ENCODE peak calls at places on chromosomes 7 and 10, in six cellular contexts. One of them, this sample, is unnamed. For H3K4me1 and H3K36me3, the result is how much of the 10 kb centered on the place peaks cover.

GRCh38 chr7:141709749-141710148 is 1.6 kb downstream of the WEE2 start:
- DNase-seq in neural progenitor cell: no peak
- DNase-seq in esophagus squamous epithelium: no peak
- DNase-seq in ovary: no peak
- DNase-seq in osteoblast: no peak
- DNase-seq in sigmoid colon: no peak
- DNase-seq in this sample: no peak

GRCh38 chr10:7146189-7146588 is 264.6 kb downstream of the SFMBT2 start:
- DNase-seq in ovary: no peak
- DNase-seq in neural progenitor cell: no peak
- DNase-seq in osteoblast: no peak
- DNase-seq in esophagus squamous epithelium: no peak
- DNase-seq in sigmoid colon: no peak
- DNase-seq in this sample: no peak

GRCh38 chr10:43202224-43202656 is 64.0 kb downstream of the CSGALNACT2 start:
- DNase-seq in osteoblast: peak
- DNase-seq in sigmoid colon: peak
- DNase-seq in neural progenitor cell: peak
- DNase-seq in esophagus squamous epithelium: no peak
- DNase-seq in ovary: no peak
- DNase-seq in this sample: no peak

GRCh38 chr7:3722396-3722846 is 421.4 kb downstream of the SDK1 start:
- DNase-seq in osteoblast: no peak
- DNase-seq in ovary: no peak
- DNase-seq in sigmoid colon: no peak
- DNase-seq in esophagus squamous epithelium: no peak
- DNase-seq in neural progenitor cell: peak
- DNase-seq in this sample: peak

GRCh38 chr7:134353411-134353810 is 36.7 kb upstream of the SLC35B4 start:
- DNase-seq in esophagus squamous epithelium: no peak
- DNase-seq in sigmoid colon: no peak
- DNase-seq in neural progenitor cell: no peak
- DNase-seq in osteoblast: no peak
- DNase-seq in ovary: no peak
- DNase-seq in this sample: no peak

GRCh38 chr10:68784476-68784875 is 42.9 kb upstream of the STOX1 start:
- DNase-seq in esophagus squamous epithelium: no peak
- DNase-seq in neural progenitor cell: no peak
- DNase-seq in ovary: no peak
- DNase-seq in sigmoid colon: no peak
- DNase-seq in osteoblast: peak
- DNase-seq in this sample: no peak

GRCh38 chr7:27873981-27874957 is 134.3 kb downstream of the TAX1BP1 start:
- DNase-seq in esophagus squamous epithelium: no peak
- DNase-seq in ovary: peak
- DNase-seq in sigmoid colon: no peak
- DNase-seq in neural progenitor cell: no peak
- DNase-seq in osteoblast: peak
- DNase-seq in this sample: no peak

GRCh38 chr7:55036958-55037357 is 18.1 kb downstream of the EGFR start:
- DNase-seq in sigmoid colon: no peak
- DNase-seq in ovary: no peak
- DNase-seq in esophagus squamous epithelium: no peak
- DNase-seq in neural progenitor cell: no peak
- DNase-seq in osteoblast: no peak
- DNase-seq in this sample: no peak

GRCh38 chr10:129999140-129999539 is 35.1 kb upstream of the EBF3 start:
- DNase-seq in esophagus squamous epithelium: no peak
- DNase-seq in neural progenitor cell: no peak
- DNase-seq in ovary: no peak
- DNase-seq in sigmoid colon: no peak
- DNase-seq in osteoblast: no peak
- DNase-seq in this sample: no peak

GRCh38 chr10:101838416-101838970 is 5.1 kb downstream of the KCNIP2 start:
- DNase-seq in sigmoid colon: no peak
- DNase-seq in ovary: no peak
- DNase-seq in neural progenitor cell: no peak
- DNase-seq in esophagus squamous epithelium: no peak
- DNase-seq in osteoblast: peak
- DNase-seq in this sample: no peak

GRCh38 chr7:75531359-75531821 is 39.3 kb downstream of the SPDYE5 start:
- DNase-seq in ovary: no peak
- DNase-seq in esophagus squamous epithelium: no peak
- DNase-seq in sigmoid colon: no peak
- DNase-seq in osteoblast: peak
- DNase-seq in neural progenitor cell: peak
- DNase-seq in this sample: peak

GRCh38 chr7:100400656-100401055 is 27.4 kb downstream of the PILRA start:
- DNase-seq in ovary: no peak
- DNase-seq in esophagus squamous epithelium: no peak
- DNase-seq in neural progenitor cell: peak
- DNase-seq in sigmoid colon: no peak
- DNase-seq in osteoblast: no peak
- DNase-seq in this sample: peak

GRCh38 chr7:1989049-1989860 is 243.5 kb downstream of the MAD1L1 start:
- DNase-seq in sigmoid colon: no peak
- DNase-seq in ovary: no peak
- DNase-seq in neural progenitor cell: no peak
- DNase-seq in esophagus squamous epithelium: no peak
- DNase-seq in osteoblast: no peak
- DNase-seq in this sample: no peak

GRCh38 chr7:65910237-65910636 is 37.4 kb downstream of the VKORC1L1 start:
- DNase-seq in neural progenitor cell: no peak
- DNase-seq in esophagus squamous epithelium: no peak
- DNase-seq in ovary: no peak
- DNase-seq in sigmoid colon: no peak
- DNase-seq in osteoblast: no peak
- DNase-seq in this sample: no peak

DNA sequence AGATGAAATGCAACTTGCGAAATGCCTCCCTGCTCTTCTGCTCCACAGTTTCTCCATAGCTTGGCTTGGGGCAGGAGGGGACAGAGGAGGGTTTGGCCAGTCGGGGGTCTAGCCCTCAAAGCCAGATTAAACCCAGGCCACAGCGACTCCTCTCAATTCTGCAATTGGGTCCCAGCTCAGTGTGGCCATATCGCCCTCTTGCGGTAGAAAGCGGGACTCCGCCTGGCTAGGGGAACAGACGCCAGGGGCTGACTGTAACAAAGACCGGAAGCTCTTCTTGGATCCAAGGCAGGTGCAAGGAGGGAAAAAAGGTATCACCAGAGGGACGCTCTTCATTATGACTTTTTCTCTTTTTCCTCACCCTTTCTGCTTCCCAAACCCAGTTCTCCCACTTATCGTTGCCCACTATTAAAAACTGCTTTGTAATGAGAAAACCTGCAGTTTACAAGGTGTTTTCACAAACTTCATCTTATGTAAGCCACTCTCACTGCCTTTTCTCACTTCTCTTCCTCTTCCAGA is 36.6 kb upstream of the TNPO3 start:
- DNase-seq in ovary: peak
- DNase-seq in neural progenitor cell: peak
- DNase-seq in osteoblast: peak
- DNase-seq in sigmoid colon: peak
- DNase-seq in esophagus squamous epithelium: peak
- DNase-seq in this sample: peak
- H3K4me1 ChIP-seq in ovary: under half
- H3K4me1 ChIP-seq in neural progenitor cell: under half
- H3K4me1 ChIP-seq in osteoblast: under half
- H3K4me1 ChIP-seq in sigmoid colon: under half
- H3K4me1 ChIP-seq in esophagus squamous epithelium: under half
- H3K4me1 ChIP-seq in this sample: under half

GRCh38 chr10:97367126-97367649 is 32.7 kb upstream of the FRAT2 start:
- DNase-seq in neural progenitor cell: no peak
- DNase-seq in esophagus squamous epithelium: no peak
- DNase-seq in ovary: no peak
- DNase-seq in osteoblast: peak
- DNase-seq in sigmoid colon: no peak
- DNase-seq in this sample: no peak

GRCh38 chr10:97376413-97376812 is 24.7 kb downstream of the RRP12 start:
- DNase-seq in ovary: no peak
- DNase-seq in osteoblast: peak
- DNase-seq in sigmoid colon: no peak
- DNase-seq in neural progenitor cell: no peak
- DNase-seq in esophagus squamous epithelium: no peak
- DNase-seq in this sample: no peak

GRCh38 chr10:97373456-97373855 is 27.7 kb downstream of the RRP12 start:
- DNase-seq in osteoblast: peak
- DNase-seq in esophagus squamous epithelium: no peak
- DNase-seq in sigmoid colon: no peak
- DNase-seq in ovary: no peak
- DNase-seq in neural progenitor cell: no peak
- DNase-seq in this sample: no peak

GRCh38 chr10:97371696-97372095 is 29.4 kb downstream of the RRP12 start:
- DNase-seq in sigmoid colon: no peak
- DNase-seq in esophagus squamous epithelium: no peak
- DNase-seq in osteoblast: peak
- DNase-seq in neural progenitor cell: no peak
- DNase-seq in ovary: no peak
- DNase-seq in this sample: no peak

DNA sequence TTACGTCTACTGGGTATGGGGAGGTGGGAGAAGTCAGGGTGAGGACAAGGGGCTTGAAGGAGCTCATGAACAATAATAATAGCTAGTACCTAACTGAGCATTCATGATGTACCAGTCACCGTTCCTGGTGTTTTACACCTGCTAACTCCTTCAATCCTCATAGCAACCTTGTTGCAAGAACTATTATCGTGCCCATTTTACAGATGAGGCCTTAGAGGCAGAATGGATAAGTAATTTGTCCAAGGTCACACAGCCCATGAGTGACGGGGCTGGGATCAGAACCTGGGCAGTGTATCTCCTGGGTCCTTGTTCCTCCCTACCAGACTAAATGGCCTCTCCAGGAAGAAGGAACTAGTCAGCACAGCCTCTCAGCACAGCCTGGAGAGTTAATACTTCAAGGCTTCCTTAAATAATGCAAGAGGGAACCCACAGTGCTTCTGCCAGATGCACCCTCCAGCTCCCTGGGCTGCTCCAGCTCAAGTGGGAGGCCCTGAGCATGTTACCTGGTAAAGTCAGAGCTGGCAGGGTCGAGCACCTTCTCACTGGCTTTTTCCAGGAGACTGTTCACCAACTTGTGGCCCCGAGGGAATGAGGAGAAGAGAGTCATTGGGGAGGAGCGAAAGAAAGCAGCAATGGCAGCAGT is 28.8 kb downstream of the RRP12 start:
- DNase-seq in esophagus squamous epithelium: no peak
- DNase-seq in osteoblast: peak
- DNase-seq in neural progenitor cell: no peak
- DNase-seq in sigmoid colon: no peak
- DNase-seq in ovary: no peak
- DNase-seq in this sample: no peak
- H3K27ac ChIP-seq in esophagus squamous epithelium: no peak
- H3K27ac ChIP-seq in osteoblast: no peak
- H3K27ac ChIP-seq in neural progenitor cell: no peak
- H3K27ac ChIP-seq in sigmoid colon: no peak
- H3K27ac ChIP-seq in ovary: no peak
- H3K27ac ChIP-seq in this sample: no peak

GRCh38 chr7:135966341-135967043 is 10.7 kb downstream of the MTPN start:
- DNase-seq in sigmoid colon: no peak
- DNase-seq in ovary: no peak
- DNase-seq in neural progenitor cell: no peak
- DNase-seq in esophagus squamous epithelium: no peak
- DNase-seq in osteoblast: no peak
- DNase-seq in this sample: no peak
- H3K36me3 ChIP-seq in sigmoid colon: under half
- H3K36me3 ChIP-seq in ovary: under half
- H3K36me3 ChIP-seq in neural progenitor cell: under half
- H3K36me3 ChIP-seq in esophagus squamous epithelium: under half
- H3K36me3 ChIP-seq in osteoblast: under half
- H3K36me3 ChIP-seq in this sample: under half

GRCh38 chr10:44959243-44960097 is at the start of gene RASSF4:
- DNase-seq in sigmoid colon: peak
- DNase-seq in ovary: peak
- DNase-seq in neural progenitor cell: peak
- DNase-seq in esophagus squamous epithelium: peak
- DNase-seq in osteoblast: peak
- DNase-seq in this sample: peak
- H3K4me1 ChIP-seq in sigmoid colon: under half
- H3K4me1 ChIP-seq in ovary: under half
- H3K4me1 ChIP-seq in neural progenitor cell: under half
- H3K4me1 ChIP-seq in esophagus squamous epithelium: under half
- H3K4me1 ChIP-seq in osteoblast: under half
- H3K4me1 ChIP-seq in this sample: under half

DNA sequence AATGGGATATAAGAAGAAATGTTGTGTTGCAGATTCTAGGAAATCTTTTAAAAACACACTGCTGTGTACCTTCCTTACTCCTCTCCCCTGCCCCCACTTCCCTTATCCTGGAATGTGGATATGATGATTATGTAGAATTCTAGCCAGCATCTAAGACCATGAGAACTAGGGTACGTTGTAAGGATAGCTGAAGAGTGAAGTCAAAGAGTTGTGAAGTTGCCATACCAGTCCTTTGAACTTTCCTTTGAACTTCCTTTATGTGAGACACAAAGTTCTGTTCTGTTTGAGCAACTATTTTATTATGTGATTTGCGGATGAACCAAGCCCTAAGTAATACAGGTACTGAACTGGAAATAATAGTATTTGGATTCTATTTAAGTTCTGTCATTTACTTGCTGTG is 31.6 kb downstream of the RPA3 start:
- DNase-seq in sigmoid colon: no peak
- DNase-seq in neural progenitor cell: no peak
- DNase-seq in osteoblast: no peak
- DNase-seq in esophagus squamous epithelium: no peak
- DNase-seq in ovary: no peak
- DNase-seq in this sample: no peak
- H3K27ac ChIP-seq in sigmoid colon: no peak
- H3K27ac ChIP-seq in neural progenitor cell: no peak
- H3K27ac ChIP-seq in osteoblast: no peak
- H3K27ac ChIP-seq in esophagus squamous epithelium: no peak
- H3K27ac ChIP-seq in ovary: no peak
- H3K27ac ChIP-seq in this sample: no peak

DNA sequence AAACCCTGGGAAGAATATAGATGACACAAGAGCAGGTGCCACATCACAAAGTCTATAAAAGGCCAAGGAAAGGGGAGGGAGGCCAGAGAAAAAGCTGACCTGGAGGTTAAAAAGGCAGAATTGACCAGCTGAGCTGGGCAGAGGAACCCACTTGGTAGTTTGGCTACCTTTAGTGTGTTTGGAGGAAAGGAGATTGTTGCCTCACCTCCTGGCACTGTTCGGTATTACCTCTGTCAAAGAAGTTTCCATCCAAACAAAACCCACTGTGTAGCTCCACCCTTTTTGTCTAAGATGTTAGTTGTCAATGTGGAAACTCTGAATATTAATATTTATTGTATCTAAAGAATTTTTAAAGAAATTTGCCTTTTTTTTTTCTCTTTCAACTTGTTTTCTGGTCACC is 23.4 kb downstream of the ENTPD7 start:
- DNase-seq in neural progenitor cell: no peak
- DNase-seq in esophagus squamous epithelium: no peak
- DNase-seq in ovary: no peak
- DNase-seq in sigmoid colon: no peak
- DNase-seq in osteoblast: no peak
- DNase-seq in this sample: no peak
- H3K36me3 ChIP-seq in neural progenitor cell: under half
- H3K36me3 ChIP-seq in esophagus squamous epithelium: under half
- H3K36me3 ChIP-seq in ovary: under half
- H3K36me3 ChIP-seq in sigmoid colon: under half
- H3K36me3 ChIP-seq in osteoblast: half or more
- H3K36me3 ChIP-seq in this sample: under half

This sample was measured in SJCRH30.